ENCODE peak calls at places on chromosomes 4 and X, in eight cellular contexts. I is lower lobe of right lung, Z is HCT116, J is left lung, V is sigmoid colon, G is cardiac muscle cell, L is suprapubic skin, Y is neural progenitor cell. C is an unnamed sample.

GRCh38 chr4:42906906-42907774 is 14.6 kb downstream of the GRXCR1 start:
- DNase-seq in I (no peak), Z (no peak), J (no peak), V (no peak), G (no peak), L (no peak), Y (no peak), C (no peak)

GRCh38 chr4:24643774-24644520 is 59.6 kb upstream of the DHX15 start:
- DNase-seq in I (no peak), Z (no peak), J (no peak), V (no peak), G (peak; percentile 44), L (no peak), Y (no peak), C (no peak)

GRCh38 chr4:3313556-3314228 is 20.9 kb downstream of the RGS12 start:
- DNase-seq in I (peak; percentile 32), Z (no peak), J (no peak), V (no peak), G (no peak), L (peak; percentile 71), Y (no peak), C (peak; percentile 43)

GRCh38 chr4:168765726-168766125 is 244.3 kb downstream of the CBR4 start:
- DNase-seq in I (no peak), Z (no peak), J (no peak), V (no peak), G (peak; percentile 33), L (no peak), Y (no peak), C (no peak)

GRCh38 chrX:28099166-28099565 is 117.9 kb upstream of the DCAF8L1 start:
- DNase-seq in I (no peak), Z (no peak), J (no peak), V (no peak), G (peak; percentile 69), L (no peak), Y (no peak), C (no peak)

GRCh38 chr4:6627832-6628231 is 12.7 kb upstream of the MRFAP1 start:
- DNase-seq in I (no peak), Z (no peak), J (no peak), V (no peak), G (no peak), L (no peak), Y (no peak), C (no peak)

GRCh38 chr4:633976-634598 is 8.7 kb downstream of the PDE6B start:
- DNase-seq in I (peak; percentile 40), Z (no peak), J (peak; percentile 58), V (peak; percentile 50), G (no peak), L (no peak), Y (no peak), C (no peak)

GRCh38 chrX:49166914-49167739 is 4.6 kb downstream of the MAGIX start:
- DNase-seq in I (peak; percentile 78), Z (no peak), J (peak; percentile 91), V (peak; percentile 95), G (peak; percentile 87), L (peak; percentile 81), Y (peak; percentile 20), C (peak; percentile 95)

GRCh38 chrX:136260801-136261200 is 9.6 kb upstream of the MAP7D3 start:
- DNase-seq in I (no peak), Z (no peak), J (no peak), V (no peak), G (peak; percentile 54), L (no peak), Y (no peak), C (no peak)

GRCh38 chr4:154564311-154564710 is 1.5 kb downstream of the FGB start:
- DNase-seq in I (no peak), Z (no peak), J (no peak), V (no peak), G (no peak), L (no peak), Y (no peak), C (no peak)

GRCh38 chr4:112951362-112951962 is 98.0 kb upstream of the ANK2 start:
- DNase-seq in I (no peak), Z (no peak), J (no peak), V (no peak), G (peak; percentile 32), L (no peak), Y (no peak), C (no peak)

GRCh38 chr4:151287409-151287808 is 10.4 kb downstream of the PRSS48 start:
- DNase-seq in I (no peak), Z (no peak), J (no peak), V (no peak), G (no peak), L (no peak), Y (no peak), C (no peak)

GRCh38 chrX:10011991-10012390 is 44.8 kb downstream of the CLDN34 start:
- DNase-seq in I (peak; percentile 52), Z (no peak), J (no peak), V (peak; percentile 46), G (no peak), L (no peak), Y (peak; percentile 8), C (no peak)

GRCh38 chr4:63582997-63583396 is 826.3 kb downstream of the TECRL start:
- DNase-seq in I (no peak), Z (no peak), J (no peak), V (no peak), G (no peak), L (no peak), Y (no peak), C (no peak)

GRCh38 chrX:108362026-108362425 is 76.2 kb downstream of the COL4A6 start:
- DNase-seq in I (no peak), Z (no peak), J (no peak), V (no peak), G (no peak), L (no peak), Y (no peak), C (no peak)

GRCh38 chr4:177519481-177520270 is 77.4 kb upstream of the AGA start:
- DNase-seq in I (no peak), Z (no peak), J (no peak), V (no peak), G (peak; percentile 53), L (no peak), Y (no peak), C (no peak)

GRCh38 chr4:15695240-15695699 is 7.6 kb upstream of the BST1 start:
- DNase-seq in I (no peak), Z (peak; percentile 68), J (no peak), V (no peak), G (peak; percentile 87), L (no peak), Y (peak; percentile 86), C (no peak)

GRCh38 chr4:182193261-182193660 is 49.9 kb upstream of the TENM3 start:
- DNase-seq in I (no peak), Z (no peak), J (no peak), V (no peak), G (no peak), L (no peak), Y (no peak), C (no peak)

GRCh38 chrX:49001521-49002090 is 458 bp downstream of the GRIPAP1 start:
- DNase-seq in I (peak; percentile 43), Z (peak; percentile 7), J (no peak), V (no peak), G (peak; percentile 44), L (no peak), Y (peak; percentile 62), C (no peak)

GRCh38 chr4:81137894-81138293 is 77.1 kb downstream of the PRKG2 start:
- DNase-seq in I (no peak), Z (no peak), J (no peak), V (no peak), G (no peak), L (no peak), Y (no peak), C (no peak)

GRCh38 chrX:73401591-73402266 is 45.1 kb upstream of the CDX4 start:
- DNase-seq in I (no peak), Z (no peak), J (peak; percentile 6), V (no peak), G (no peak), L (no peak), Y (peak; percentile 67), C (no peak)

GRCh38 chrX:67558267-67558666 is 14.4 kb downstream of the AR start:
- DNase-seq in I (no peak), Z (no peak), J (no peak), V (no peak), G (no peak), L (no peak), Y (no peak), C (no peak)
- H3K27ac ChIP-seq in I (no peak overlapping the region), Z (no peak overlapping the region), J (no peak overlapping the region), V (no peak overlapping the region), G (no peak overlapping the region), L (no peak overlapping the region), Y (no peak overlapping the region), C (no peak overlapping the region)

GRCh38 chr4:56467284-56468096 is at the start of gene SRP72:
- DNase-seq in I (peak; percentile 94), Z (peak; percentile 66), J (peak; percentile 96), V (peak; percentile 93), G (peak; percentile 91), L (peak; percentile 94), Y (peak; percentile 94), C (peak; percentile 85)

GRCh38 chr4:56463711-56464110 is 3.7 kb upstream of the SRP72 start:
- DNase-seq in I (no peak), Z (no peak), J (no peak), V (no peak), G (no peak), L (no peak), Y (no peak), C (no peak)

GRCh38 chr4:56466910-56467283 is 520 bp upstream of the SRP72 start:
- DNase-seq in I (no peak), Z (no peak), J (no peak), V (no peak), G (no peak), L (no peak), Y (peak; percentile 6), C (no peak)

GRCh38 chr4:56464581-56464980 is 2.8 kb upstream of the SRP72 start:
- DNase-seq in I (no peak), Z (no peak), J (no peak), V (no peak), G (no peak), L (no peak), Y (no peak), C (no peak)

GRCh38 chr4:56465599-56466295 is 1.7 kb upstream of the SRP72 start:
- DNase-seq in I (no peak), Z (no peak), J (no peak), V (no peak), G (peak; percentile 39), L (no peak), Y (peak; percentile 10), C (no peak)
- H3K4me3 ChIP-seq in I (peak overlapping the region; percentile 91), Z (peak overlapping the region; percentile 88), J (peak overlapping the region; percentile 97), V (peak overlapping the region; percentile 95), G (peak overlapping the region; percentile 94), L (peak overlapping the region; percentile 94), Y (peak overlapping the region; percentile 92), C (peak overlapping the region; percentile 97)

DNA sequence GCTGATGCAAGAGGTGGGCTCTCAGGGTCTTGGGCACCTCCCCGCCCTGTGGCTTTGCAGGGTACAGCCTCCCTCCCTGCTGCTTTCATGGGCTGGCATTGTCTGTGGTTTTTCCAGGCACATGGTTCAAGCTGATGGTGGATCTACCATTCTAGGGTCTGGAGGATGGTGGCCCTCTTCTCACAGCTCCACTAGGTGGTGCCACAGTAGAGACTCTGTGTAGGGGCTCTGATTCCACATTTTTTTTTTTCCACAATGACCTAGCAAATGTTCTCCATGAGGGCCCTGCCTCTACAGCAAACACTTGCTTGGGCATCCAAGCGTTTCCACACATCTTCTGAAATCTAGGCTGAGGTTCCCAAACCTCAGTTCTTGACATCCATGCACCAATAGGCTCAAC is 657.9 kb upstream of the CT83 start:
- DNase-seq in I (no peak), Z (no peak), J (no peak), V (no peak), G (no peak), L (no peak), Y (no peak), C (no peak)
- TF ChIP-seq CTCF in I (no peak), Z (no peak), J (no peak), V (no peak), G (no peak), L (no peak), Y (no peak), C (no peak)

GRCh38 chr4:104211657-104212056 is 283.0 kb downstream of the CXXC4 start:
- DNase-seq in I (no peak), Z (no peak), J (no peak), V (no peak), G (no peak), L (no peak), Y (no peak), C (no peak)
- H3K27ac ChIP-seq in I (no peak overlapping the region), Z (no peak overlapping the region), J (no peak overlapping the region), V (no peak overlapping the region), G (no peak overlapping the region), L (no peak overlapping the region), Y (no peak overlapping the region), C (no peak overlapping the region)

C was measured in coronary artery.